ENCODE peak calls at places on chromosomes 7 and 10, in ten cellular contexts. One of them, this sample, is unnamed.

GRCh38 chr7:31957090-31957720 is 113.0 kb downstream of the PDE1C start:
- DNase-seq in OCI-LY7: no peak
- DNase-seq in GM10248: no peak
- DNase-seq in uterus: no peak
- DNase-seq in BE2C: no peak
- DNase-seq in Calu3: no peak
- DNase-seq in PC-3: peak; percentile 78
- DNase-seq in hepatocyte: no peak
- DNase-seq in thoracic aorta: no peak
- DNase-seq in H9: no peak
- DNase-seq in this sample: no peak

GRCh38 chr10:91389636-91390512 is 20.3 kb upstream of the HECTD2 start:
- DNase-seq in hepatocyte: peak; percentile 86
- DNase-seq in uterus: no peak
- DNase-seq in OCI-LY7: peak; percentile 84
- DNase-seq in BE2C: no peak
- DNase-seq in Calu3: peak; percentile 17
- DNase-seq in GM10248: peak; percentile 33
- DNase-seq in thoracic aorta: no peak
- DNase-seq in PC-3: peak; percentile 71
- DNase-seq in H9: no peak
- DNase-seq in this sample: peak; percentile 39

GRCh38 chr10:119896061-119896655 is 3.6 kb downstream of the SEC23IP start:
- DNase-seq in thoracic aorta: no peak
- DNase-seq in BE2C: no peak
- DNase-seq in OCI-LY7: no peak
- DNase-seq in H9: no peak
- DNase-seq in PC-3: peak; percentile 87
- DNase-seq in hepatocyte: peak; percentile 22
- DNase-seq in uterus: no peak
- DNase-seq in GM10248: no peak
- DNase-seq in Calu3: peak; percentile 7
- DNase-seq in this sample: no peak

GRCh38 chr7:44142028-44142427 is 896 bp upstream of the MYL7 start:
- DNase-seq in hepatocyte: no peak
- DNase-seq in OCI-LY7: no peak
- DNase-seq in thoracic aorta: no peak
- DNase-seq in uterus: no peak
- DNase-seq in Calu3: no peak
- DNase-seq in GM10248: no peak
- DNase-seq in PC-3: no peak
- DNase-seq in BE2C: no peak
- DNase-seq in H9: no peak
- DNase-seq in this sample: no peak

GRCh38 chr7:88344956-88345832 is 38.5 kb upstream of the STEAP4 start:
- DNase-seq in hepatocyte: peak; percentile 76
- DNase-seq in GM10248: no peak
- DNase-seq in OCI-LY7: no peak
- DNase-seq in BE2C: peak; percentile 41
- DNase-seq in uterus: no peak
- DNase-seq in H9: peak; percentile 70
- DNase-seq in PC-3: peak; percentile 54
- DNase-seq in thoracic aorta: no peak
- DNase-seq in Calu3: peak; percentile 62
- DNase-seq in this sample: no peak

GRCh38 chr7:128017880-128018845 is 13.1 kb downstream of the LRRC4 start:
- DNase-seq in Calu3: peak; percentile 56
- DNase-seq in BE2C: no peak
- DNase-seq in H9: no peak
- DNase-seq in OCI-LY7: no peak
- DNase-seq in thoracic aorta: no peak
- DNase-seq in GM10248: no peak
- DNase-seq in hepatocyte: no peak
- DNase-seq in uterus: no peak
- DNase-seq in PC-3: peak; percentile 45
- DNase-seq in this sample: no peak

GRCh38 chr10:74855027-74855426 is 28.6 kb downstream of the KAT6B start:
- DNase-seq in BE2C: peak; percentile 64
- DNase-seq in uterus: no peak
- DNase-seq in H9: no peak
- DNase-seq in hepatocyte: no peak
- DNase-seq in Calu3: no peak
- DNase-seq in OCI-LY7: peak; percentile 66
- DNase-seq in thoracic aorta: no peak
- DNase-seq in PC-3: no peak
- DNase-seq in GM10248: no peak
- DNase-seq in this sample: no peak

GRCh38 chr10:124063736-124064135 is 29.7 kb downstream of the CHST15 start:
- DNase-seq in hepatocyte: peak; percentile 52
- DNase-seq in PC-3: peak; percentile 82
- DNase-seq in H9: no peak
- DNase-seq in thoracic aorta: no peak
- DNase-seq in uterus: peak; percentile 71
- DNase-seq in OCI-LY7: peak; percentile 74
- DNase-seq in GM10248: peak; percentile 38
- DNase-seq in BE2C: no peak
- DNase-seq in Calu3: no peak
- DNase-seq in this sample: no peak

GRCh38 chr7:2117681-2118045 is 115.1 kb downstream of the MAD1L1 start:
- DNase-seq in uterus: no peak
- DNase-seq in GM10248: no peak
- DNase-seq in H9: no peak
- DNase-seq in thoracic aorta: no peak
- DNase-seq in OCI-LY7: no peak
- DNase-seq in BE2C: no peak
- DNase-seq in Calu3: no peak
- DNase-seq in hepatocyte: no peak
- DNase-seq in PC-3: no peak
- DNase-seq in this sample: no peak

GRCh38 chr10:132706701-132707100 is 79.2 kb downstream of the NKX6-2 start:
- DNase-seq in thoracic aorta: no peak
- DNase-seq in PC-3: no peak
- DNase-seq in GM10248: no peak
- DNase-seq in hepatocyte: no peak
- DNase-seq in H9: peak; percentile 17
- DNase-seq in uterus: no peak
- DNase-seq in BE2C: no peak
- DNase-seq in OCI-LY7: no peak
- DNase-seq in Calu3: no peak
- DNase-seq in this sample: no peak

GRCh38 chr7:75626954-75627353 is 111.8 kb downstream of the HIP1 start:
- DNase-seq in uterus: no peak
- DNase-seq in thoracic aorta: no peak
- DNase-seq in Calu3: no peak
- DNase-seq in PC-3: no peak
- DNase-seq in OCI-LY7: no peak
- DNase-seq in hepatocyte: no peak
- DNase-seq in BE2C: no peak
- DNase-seq in GM10248: no peak
- DNase-seq in H9: no peak
- DNase-seq in this sample: no peak

GRCh38 chr7:72281325-72281724 is 130.8 kb downstream of the CALN1 start:
- DNase-seq in BE2C: no peak
- DNase-seq in GM10248: no peak
- DNase-seq in thoracic aorta: no peak
- DNase-seq in uterus: no peak
- DNase-seq in Calu3: no peak
- DNase-seq in OCI-LY7: no peak
- DNase-seq in hepatocyte: no peak
- DNase-seq in PC-3: no peak
- DNase-seq in H9: no peak
- DNase-seq in this sample: no peak

GRCh38 chr7:72283309-72283708 is 128.8 kb downstream of the CALN1 start:
- DNase-seq in Calu3: no peak
- DNase-seq in H9: no peak
- DNase-seq in PC-3: no peak
- DNase-seq in hepatocyte: no peak
- DNase-seq in thoracic aorta: no peak
- DNase-seq in uterus: no peak
- DNase-seq in GM10248: no peak
- DNase-seq in OCI-LY7: no peak
- DNase-seq in BE2C: no peak
- DNase-seq in this sample: no peak

GRCh38 chr7:72275412-72276070 is 136.6 kb downstream of the CALN1 start:
- DNase-seq in OCI-LY7: no peak
- DNase-seq in thoracic aorta: no peak
- DNase-seq in BE2C: no peak
- DNase-seq in hepatocyte: no peak
- DNase-seq in uterus: no peak
- DNase-seq in PC-3: no peak
- DNase-seq in Calu3: no peak
- DNase-seq in GM10248: no peak
- DNase-seq in H9: no peak
- DNase-seq in this sample: no peak

GRCh38 chr7:72278550-72278949 is 133.6 kb downstream of the CALN1 start:
- DNase-seq in thoracic aorta: no peak
- DNase-seq in hepatocyte: no peak
- DNase-seq in PC-3: no peak
- DNase-seq in H9: no peak
- DNase-seq in OCI-LY7: no peak
- DNase-seq in uterus: no peak
- DNase-seq in BE2C: no peak
- DNase-seq in GM10248: no peak
- DNase-seq in Calu3: no peak
- DNase-seq in this sample: no peak
- TF ChIP-seq CTCF in thoracic aorta: no peak
- TF ChIP-seq CTCF in hepatocyte: no peak
- TF ChIP-seq CTCF in PC-3: no peak
- TF ChIP-seq CTCF in H9: no peak
- TF ChIP-seq CTCF in OCI-LY7: no peak
- TF ChIP-seq CTCF in uterus: no peak
- TF ChIP-seq CTCF in BE2C: no peak
- TF ChIP-seq CTCF in GM10248: no peak
- TF ChIP-seq CTCF in Calu3: no peak
- TF ChIP-seq CTCF in this sample: no peak

GRCh38 chr10:105797234-105797890 is 1156.3 kb downstream of the SORCS3 start:
- DNase-seq in GM10248: peak; percentile 18
- DNase-seq in hepatocyte: peak; percentile 62
- DNase-seq in uterus: no peak
- DNase-seq in H9: no peak
- DNase-seq in BE2C: no peak
- DNase-seq in thoracic aorta: no peak
- DNase-seq in OCI-LY7: peak; percentile 34
- DNase-seq in PC-3: peak; percentile 58
- DNase-seq in Calu3: no peak
- DNase-seq in this sample: peak; percentile 24
- TF ChIP-seq CTCF in GM10248: peak; percentile 61
- TF ChIP-seq CTCF in hepatocyte: peak; percentile 77
- TF ChIP-seq CTCF in uterus: peak; percentile 12
- TF ChIP-seq CTCF in H9: peak; percentile 68
- TF ChIP-seq CTCF in BE2C: peak; percentile 50
- TF ChIP-seq CTCF in thoracic aorta: no peak
- TF ChIP-seq CTCF in OCI-LY7: peak; percentile 79
- TF ChIP-seq CTCF in PC-3: peak; percentile 69
- TF ChIP-seq CTCF in Calu3: no peak
- TF ChIP-seq CTCF in this sample: peak; percentile 55

DNA sequence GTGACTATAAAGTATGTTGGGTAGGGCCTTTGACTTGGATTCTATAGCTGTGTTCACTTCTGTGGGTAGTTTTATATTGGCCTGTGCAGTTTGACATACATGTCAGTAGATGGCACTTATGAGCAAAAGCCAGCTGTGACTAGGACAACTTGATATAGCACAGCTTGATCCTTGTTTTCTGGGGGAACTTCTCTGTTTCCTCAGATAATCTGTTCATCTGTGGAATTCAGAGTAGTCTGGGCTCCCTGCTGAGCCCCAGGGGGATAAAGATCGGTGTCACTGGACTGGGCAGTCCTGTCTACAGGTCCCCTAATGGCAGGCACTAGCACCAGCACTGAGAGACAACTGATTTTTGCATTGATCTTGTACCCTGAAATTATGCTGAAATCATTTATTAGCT is 25.4 kb downstream of the CYP2C9 start:
- DNase-seq in Calu3: peak; percentile 6
- DNase-seq in GM10248: peak; percentile 6
- DNase-seq in BE2C: no peak
- DNase-seq in PC-3: peak; percentile 51
- DNase-seq in uterus: no peak
- DNase-seq in hepatocyte: peak; percentile 76
- DNase-seq in OCI-LY7: peak; percentile 25
- DNase-seq in H9: peak; percentile 38
- DNase-seq in thoracic aorta: no peak
- DNase-seq in this sample: peak; percentile 4
- TF ChIP-seq CTCF in Calu3: peak; percentile 52
- TF ChIP-seq CTCF in GM10248: peak; percentile 60
- TF ChIP-seq CTCF in BE2C: peak; percentile 59
- TF ChIP-seq CTCF in PC-3: peak; percentile 63
- TF ChIP-seq CTCF in uterus: peak; percentile 12
- TF ChIP-seq CTCF in hepatocyte: peak; percentile 73
- TF ChIP-seq CTCF in OCI-LY7: peak; percentile 80
- TF ChIP-seq CTCF in H9: peak; percentile 77
- TF ChIP-seq CTCF in thoracic aorta: no peak
- TF ChIP-seq CTCF in this sample: peak; percentile 49

GRCh38 chr7:148963583-148964509 is 64.5 kb downstream of the PDIA4 start:
- DNase-seq in uterus: no peak
- DNase-seq in thoracic aorta: no peak
- DNase-seq in PC-3: peak; percentile 31
- DNase-seq in Calu3: no peak
- DNase-seq in OCI-LY7: no peak
- DNase-seq in hepatocyte: no peak
- DNase-seq in BE2C: peak; percentile 35
- DNase-seq in GM10248: no peak
- DNase-seq in H9: no peak
- DNase-seq in this sample: no peak

GRCh38 chr7:148964510-148965267 is 63.6 kb downstream of the PDIA4 start:
- DNase-seq in Calu3: no peak
- DNase-seq in H9: no peak
- DNase-seq in hepatocyte: no peak
- DNase-seq in OCI-LY7: peak; percentile 35
- DNase-seq in thoracic aorta: no peak
- DNase-seq in BE2C: no peak
- DNase-seq in uterus: no peak
- DNase-seq in PC-3: no peak
- DNase-seq in GM10248: no peak
- DNase-seq in this sample: no peak

GRCh38 chr7:148962515-148962822 is 65.8 kb downstream of the PDIA4 start:
- DNase-seq in thoracic aorta: no peak
- DNase-seq in H9: no peak
- DNase-seq in Calu3: no peak
- DNase-seq in GM10248: no peak
- DNase-seq in hepatocyte: no peak
- DNase-seq in BE2C: no peak
- DNase-seq in OCI-LY7: no peak
- DNase-seq in uterus: no peak
- DNase-seq in PC-3: no peak
- DNase-seq in this sample: no peak

GRCh38 chr7:148962823-148963582 is 65.3 kb downstream of the PDIA4 start:
- DNase-seq in PC-3: peak; percentile 57
- DNase-seq in thoracic aorta: no peak
- DNase-seq in OCI-LY7: peak; percentile 78
- DNase-seq in GM10248: peak; percentile 64
- DNase-seq in hepatocyte: peak; percentile 78
- DNase-seq in Calu3: peak; percentile 48
- DNase-seq in uterus: peak; percentile 71
- DNase-seq in BE2C: peak; percentile 68
- DNase-seq in H9: no peak
- DNase-seq in this sample: peak; percentile 71

DNA sequence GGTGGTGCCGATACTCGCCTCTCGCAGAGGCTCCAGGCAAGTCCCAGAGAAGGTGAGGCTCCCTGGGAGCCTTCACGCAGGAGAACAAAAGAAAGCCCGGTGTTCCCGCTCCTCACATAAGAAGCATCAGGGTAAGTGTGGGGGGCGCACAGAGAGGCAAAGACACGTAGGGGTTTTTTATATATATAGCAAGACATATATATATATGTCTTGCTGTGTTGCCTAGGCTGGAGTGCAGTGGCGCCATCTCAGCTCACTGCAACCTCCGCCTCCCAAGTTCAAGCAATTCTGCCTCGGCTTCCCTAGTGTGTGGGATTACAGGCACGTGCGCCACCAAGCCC is 61.3 kb downstream of the PDIA4 start:
- DNase-seq in Calu3: no peak
- DNase-seq in H9: no peak
- DNase-seq in PC-3: no peak
- DNase-seq in BE2C: no peak
- DNase-seq in thoracic aorta: no peak
- DNase-seq in uterus: no peak
- DNase-seq in hepatocyte: no peak
- DNase-seq in OCI-LY7: no peak
- DNase-seq in GM10248: no peak
- DNase-seq in this sample: no peak
- TF ChIP-seq CTCF in Calu3: no peak
- TF ChIP-seq CTCF in H9: peak; percentile 6
- TF ChIP-seq CTCF in PC-3: peak; percentile 5
- TF ChIP-seq CTCF in BE2C: no peak
- TF ChIP-seq CTCF in thoracic aorta: no peak
- TF ChIP-seq CTCF in uterus: no peak
- TF ChIP-seq CTCF in hepatocyte: no peak
- TF ChIP-seq CTCF in OCI-LY7: peak; percentile 54
- TF ChIP-seq CTCF in GM10248: no peak
- TF ChIP-seq CTCF in this sample: no peak

This sample was measured in GM13976.